ENCODE peak calls at places on chromosomes 6 and 20, in six cellular contexts. X is coronary artery, Z is endothelial cell, M is NCI-H345, H is GM20000, T is adrenal gland. G is an unnamed sample.

GRCh38 chr20:56017560-56017959 is 12.2 kb upstream of the CBLN4 start:
- DNase-seq in X (no peak), Z (no peak), M (no peak), H (no peak), T (no peak), G (no peak)

GRCh38 chr6:158654498-158654897 is 4.6 kb downstream of the SYTL3 start:
- DNase-seq in X (no peak), Z (no peak), M (no peak), H (no peak), T (peak), G (no peak)

GRCh38 chr6:56986611-56987010 is 31.7 kb downstream of the BEND6 start:
- DNase-seq in X (no peak), Z (no peak), M (no peak), H (no peak), T (no peak), G (no peak)

GRCh38 chr20:46013826-46014516 is 5.3 kb downstream of the MMP9 start:
- DNase-seq in X (no peak), Z (peak), M (peak), H (peak), T (peak), G (no peak)

GRCh38 chr6:30510419-30510818 is 21.1 kb downstream of the HLA-E start:
- DNase-seq in X (no peak), Z (no peak), M (no peak), H (no peak), T (no peak), G (no peak)

GRCh38 chr6:15911753-15912504 is 217.0 kb upstream of the MYLIP start:
- DNase-seq in X (no peak), Z (no peak), M (no peak), H (no peak), T (no peak), G (no peak)

GRCh38 chr6:4805553-4806307 is 29.5 kb downstream of the CDYL start:
- DNase-seq in X (no peak), Z (peak), M (peak), H (no peak), T (peak), G (no peak)

GRCh38 chr6:148523051-148523450 is 180.4 kb downstream of the SASH1 start:
- DNase-seq in X (no peak), Z (no peak), M (no peak), H (no peak), T (no peak), G (no peak)

GRCh38 chr20:46004813-46005505 is 3.7 kb upstream of the MMP9 start:
- DNase-seq in X (no peak), Z (no peak), M (no peak), H (no peak), T (peak), G (no peak)

GRCh38 chr20:44153636-44154043 is 33.3 kb downstream of the JPH2 start:
- DNase-seq in X (peak), Z (no peak), M (no peak), H (no peak), T (no peak), G (no peak)

GRCh38 chr6:147508073-147508870 is at the start of gene SAMD5:
- DNase-seq in X (no peak), Z (peak), M (peak), H (peak), T (peak), G (no peak)

GRCh38 chr6:34992353-34992752 is 103.3 kb downstream of the ANKS1A start:
- DNase-seq in X (no peak), Z (no peak), M (peak), H (no peak), T (no peak), G (no peak)

GRCh38 chr6:128676456-128676855 is 156.1 kb upstream of the PTPRK start:
- DNase-seq in X (no peak), Z (no peak), M (no peak), H (no peak), T (no peak), G (no peak)

GRCh38 chr6:163793584-163793983 is 379.1 kb downstream of the QKI start:
- DNase-seq in X (no peak), Z (no peak), M (no peak), H (no peak), T (no peak), G (peak)

GRCh38 chr20:22431419-22431818 is 153.0 kb downstream of the FOXA2 start:
- DNase-seq in X (no peak), Z (no peak), M (no peak), H (no peak), T (no peak), G (no peak)

GRCh38 chr6:5205877-5206840 is 54.6 kb downstream of the LYRM4 start:
- DNase-seq in X (no peak), Z (no peak), M (no peak), H (no peak), T (peak), G (no peak)

GRCh38 chr20:2301164-2301622 is 5.4 kb downstream of the TGM3 start:
- DNase-seq in X (no peak), Z (no peak), M (no peak), H (peak), T (peak), G (peak)